ENCODE peak calls at places on chromosome 3, in four cellular contexts. C is HCT116, A is endothelial cell of umbilical vein, B is PC-3. W is an unnamed sample.

GRCh38 chr3:183328164-183328563 is 75.1 kb downstream of the B3GNT5 start:
- DNase-seq in C (no peak), A (peak; percentile 47), B (no peak), W (no peak)

GRCh38 chr3:144085964-144086363 is 114.3 kb downstream of the DIPK2A start:
- DNase-seq in C (no peak), A (peak; percentile 1), B (peak; percentile 89), W (no peak)

GRCh38 chr3:155153242-155154186 is 73.4 kb downstream of the MME start:
- DNase-seq in C (no peak), A (no peak), B (no peak), W (no peak)

GRCh38 chr3:46695177-46695961 is 1.9 kb upstream of the ALS2CL start:
- DNase-seq in C (no peak), A (peak; percentile 86), B (peak; percentile 42), W (peak; percentile 64)

GRCh38 chr3:146550743-146551510 is 6.5 kb upstream of the PLSCR1 start:
- DNase-seq in C (peak; percentile 26), A (peak; percentile 26), B (peak; percentile 82), W (no peak)

GRCh38 chr3:192212335-192212734 is 515.0 kb downstream of the FGF12 start:
- DNase-seq in C (no peak), A (no peak), B (no peak), W (no peak)

GRCh38 chr3:190596341-190597285 is 82.7 kb downstream of the IL1RAP start:
- DNase-seq in C (no peak), A (no peak), B (no peak), W (peak; percentile 6)

GRCh38 chr3:104510091-104510860 is 856.4 kb upstream of the ALCAM start:
- DNase-seq in C (no peak), A (no peak), B (peak; percentile 47), W (no peak)

GRCh38 chr3:183662099-183662498 is 26.7 kb downstream of the KLHL24 start:
- DNase-seq in C (no peak), A (no peak), B (no peak), W (no peak)

DNA sequence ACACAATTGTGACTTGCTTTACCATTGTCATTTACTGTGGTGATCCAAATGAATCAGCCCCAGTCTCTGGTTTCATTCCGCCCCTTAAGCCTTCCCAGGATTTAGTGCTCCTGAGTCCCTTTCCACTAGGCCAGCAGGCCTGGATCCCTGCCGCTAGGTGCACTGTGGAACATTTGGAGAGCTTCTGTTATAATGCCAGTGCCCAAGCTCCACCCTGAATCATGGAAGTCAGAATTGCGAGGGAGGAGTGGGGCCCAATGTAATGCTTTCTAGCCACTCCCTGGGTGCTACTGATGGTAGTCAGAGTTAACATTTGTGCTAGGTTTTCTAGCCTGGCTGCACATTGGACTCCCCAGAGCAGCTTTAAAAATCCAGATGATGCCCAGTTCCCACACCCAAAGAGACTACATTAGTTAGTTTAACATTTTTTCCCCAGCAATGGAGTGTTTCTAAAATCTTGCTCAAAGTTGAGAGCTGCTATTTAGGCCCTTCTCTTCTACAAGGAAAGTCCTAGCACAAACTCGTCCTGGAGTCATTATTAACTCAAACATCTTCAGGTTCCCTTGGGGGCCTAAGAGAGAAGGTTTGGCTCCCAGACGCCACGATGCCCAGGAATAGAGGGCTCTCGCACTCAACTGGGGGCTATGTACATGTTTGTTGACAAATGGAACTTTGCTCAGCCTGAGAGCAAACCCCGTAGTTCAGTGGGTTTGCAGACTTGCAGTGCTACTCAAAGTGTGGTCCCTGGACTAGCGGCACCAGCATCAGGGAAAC is 366.7 kb upstream of the PROK2 start:
- DNase-seq in C (no peak), A (no peak), B (no peak), W (no peak)
- H2AFZ ChIP-seq in C (no peak overlapping the region), A (no peak overlapping the region), B (no peak overlapping the region), W (no peak overlapping the region)

GRCh38 chr3:25573386-25574171 is 91.1 kb downstream of the TOP2B start:
- DNase-seq in C (no peak), A (no peak), B (peak; percentile 25), W (no peak)

GRCh38 chr3:25576146-25576545 is 88.6 kb downstream of the TOP2B start:
- DNase-seq in C (no peak), A (no peak), B (no peak), W (no peak)

GRCh38 chr3:25574172-25574765 is 90.4 kb downstream of the TOP2B start:
- DNase-seq in C (no peak), A (no peak), B (no peak), W (no peak)

GRCh38 chr3:25575001-25575400 is 89.7 kb downstream of the TOP2B start:
- DNase-seq in C (no peak), A (no peak), B (no peak), W (no peak)

DNA sequence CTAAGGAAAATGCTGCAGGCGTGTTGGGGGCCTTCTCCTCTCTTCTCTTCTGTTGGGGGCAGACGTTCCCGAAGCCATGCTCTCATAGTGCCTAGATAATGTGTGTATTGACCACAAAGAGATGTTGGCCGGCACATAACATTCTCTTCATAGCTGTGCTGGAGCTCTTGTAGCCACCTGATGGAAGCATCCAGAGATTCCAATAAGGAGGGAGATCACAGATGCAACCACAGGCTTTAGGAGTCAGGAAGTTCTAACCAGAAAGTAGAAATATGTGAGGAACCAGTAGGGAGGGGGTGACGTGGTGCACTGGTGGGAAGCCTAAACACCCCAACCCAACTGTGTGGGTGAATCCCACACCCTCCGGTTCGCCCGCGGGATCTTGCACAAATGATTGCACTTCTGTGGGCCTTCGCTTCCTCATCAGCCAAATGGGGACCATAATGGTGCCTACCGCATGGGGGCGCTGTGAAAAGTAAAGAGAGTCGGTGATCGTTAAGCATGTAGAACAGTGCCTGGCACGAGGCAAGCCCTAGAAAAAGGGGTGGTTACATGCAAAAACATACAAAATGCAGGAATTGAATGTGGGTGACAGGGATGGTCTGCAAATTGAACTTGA is 87.8 kb downstream of the TOP2B start:
- DNase-seq in C (no peak), A (no peak), B (no peak), W (no peak)
- TF ChIP-seq CTCF in C (no peak), A (no peak), B (no peak), W (peak; percentile 26)

DNA sequence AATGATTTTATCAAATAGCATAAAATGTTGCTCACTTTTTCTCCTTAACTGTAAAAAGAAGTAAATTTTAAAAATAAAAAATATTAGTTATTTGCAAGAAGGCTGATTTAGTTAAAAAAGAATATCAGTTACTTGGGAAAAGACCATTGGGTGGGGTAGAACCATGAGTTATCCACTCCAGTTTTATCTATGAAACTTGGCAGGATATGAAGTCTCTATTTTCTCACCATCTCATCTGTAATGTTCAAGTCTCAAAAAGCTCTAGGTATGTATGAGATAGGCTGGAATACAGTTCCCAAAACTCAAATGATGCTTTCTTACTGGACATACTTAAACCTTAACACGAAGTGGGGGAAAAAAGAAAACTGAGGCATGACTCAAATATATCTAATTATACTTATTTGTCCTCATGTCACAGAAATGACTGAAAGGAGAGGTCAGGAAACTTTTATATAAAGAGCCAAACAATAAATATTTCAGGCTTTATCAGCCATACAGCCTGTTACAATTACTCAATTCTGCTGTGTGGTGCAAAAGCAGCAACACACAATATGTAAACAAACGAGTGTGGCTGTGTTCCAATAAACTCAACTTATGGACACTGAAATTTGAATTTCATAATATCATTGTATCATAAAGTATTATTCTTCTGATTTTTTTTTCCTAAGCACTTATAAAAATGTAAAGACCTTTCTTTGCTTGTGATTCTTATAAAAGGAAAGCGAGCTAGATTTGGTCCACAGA is 131.8 kb downstream of the TBL1XR1 start:
- DNase-seq in C (no peak), A (no peak), B (no peak), W (no peak)
- H3K4me1 ChIP-seq in C (peaks cover 20% of the 10 kb centered on the region), A (peaks cover 18% of the 10 kb centered on the region), B (peaks cover 14% of the 10 kb centered on the region), W (peaks cover 24% of the 10 kb centered on the region)

GRCh38 chr3:120462409-120462959 is 11.7 kb upstream of the FSTL1 start:
- DNase-seq in C (no peak), A (peak; percentile 40), B (no peak), W (no peak)
- H2AFZ ChIP-seq in C (no peak overlapping the region), A (peak overlapping the region; percentile 44), B (no peak overlapping the region), W (no peak overlapping the region)

GRCh38 chr3:139541898-139542288 is 2.4 kb upstream of the RBP1 start:
- DNase-seq in C (no peak), A (no peak), B (no peak), W (no peak)
- TF ChIP-seq CTCF in C (no peak), A (no peak), B (no peak), W (peak; percentile 19)

GRCh38 chr3:32837366-32837765 is 19.6 kb downstream of the TRIM71 start:
- DNase-seq in C (no peak), A (no peak), B (no peak), W (no peak)
- H3K4me1 ChIP-seq in C (no peaks in the 10 kb centered on the region), A (no peaks in the 10 kb centered on the region), B (peaks cover 11% of the 10 kb centered on the region), W (peaks cover 100% of the 10 kb centered on the region)

DNA sequence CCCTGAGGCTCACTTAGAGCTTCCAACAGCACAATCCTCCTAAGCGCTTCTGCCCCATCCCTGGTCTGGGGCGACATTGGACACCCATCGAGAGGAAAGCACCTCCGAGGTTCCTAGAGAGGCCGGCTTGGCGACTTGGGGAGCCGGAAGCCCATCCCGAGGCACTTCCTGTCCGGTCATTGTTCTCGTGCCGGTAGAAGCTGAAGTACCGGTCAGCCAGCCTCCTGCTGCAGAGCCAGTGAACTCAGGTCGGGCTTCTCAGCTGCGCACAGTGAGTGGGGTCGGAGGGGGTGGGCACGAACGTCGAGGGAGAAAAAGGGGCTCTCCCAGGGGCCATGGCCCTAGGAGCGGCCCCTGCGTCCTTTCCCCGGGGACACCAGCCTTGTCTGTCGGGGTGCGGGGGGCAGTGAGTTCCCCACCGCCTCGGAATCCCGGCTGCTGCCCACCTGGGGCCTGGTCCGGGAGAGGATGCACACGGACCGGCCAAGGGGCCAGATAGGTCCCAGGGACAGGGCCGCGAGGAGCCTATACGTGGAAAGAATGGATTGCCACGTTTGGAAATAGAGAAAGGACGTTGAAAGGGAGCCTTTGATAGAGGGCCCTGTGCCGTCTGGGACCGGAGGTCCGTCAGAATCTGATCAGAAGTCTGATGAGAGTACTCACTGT is at the start of gene ZNF35:
- DNase-seq in C (peak; percentile 87), A (peak; percentile 84), B (peak; percentile 92), W (peak; percentile 96)
- H2AFZ ChIP-seq in C (peak within 1 kb of the TSS; percentile 64), A (peak within 1 kb of the TSS; percentile 82), B (peak within 1 kb of the TSS; percentile 91), W (peak within 1 kb of the TSS; percentile 80)

DNA sequence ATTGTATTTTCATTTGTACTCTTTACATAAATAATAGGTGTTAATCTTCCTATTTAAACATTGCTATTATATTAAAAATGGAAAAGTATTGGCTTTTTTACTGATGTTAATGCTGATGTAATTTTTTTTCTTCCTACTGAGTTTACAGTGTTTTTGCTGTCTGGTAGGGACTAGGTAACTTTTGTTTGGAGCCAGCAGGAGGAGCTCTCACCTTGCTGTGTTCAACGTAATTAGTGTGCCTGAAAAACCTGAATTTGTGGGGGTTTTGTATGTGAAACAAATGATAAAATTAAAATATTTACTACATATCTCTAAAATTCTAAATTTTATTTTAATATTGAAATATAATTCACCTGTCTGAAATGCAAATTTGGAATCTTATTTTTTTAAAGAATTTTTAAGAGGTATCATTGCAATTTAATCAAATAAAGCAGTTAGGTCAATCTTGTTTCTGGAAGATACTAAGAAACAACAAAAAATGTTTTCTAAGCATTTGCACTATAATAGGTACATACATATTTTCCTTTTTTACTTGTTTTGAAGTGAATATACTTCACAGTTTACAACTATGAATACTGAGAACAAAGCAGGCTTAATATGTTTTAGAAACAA is 48.8 kb downstream of the EPHA6 start:
- DNase-seq in C (no peak), A (peak; percentile 28), B (peak; percentile 63), W (peak; percentile 72)
- TF ChIP-seq CTCF in C (no peak), A (peak; percentile 57), B (peak; percentile 78), W (peak; percentile 83)